ENCODE peak calls at places on chromosomes 12 and 14, in four cellular contexts. D is EL, K is endothelial cell, Z is stromal cell of bone marrow. R is an unnamed sample.

GRCh38 chr14:59208224-59208814 is 19.9 kb downstream of the DAAM1 start:
- DNase-seq in K (no peak), Z (peak), D (peak), R (peak)

GRCh38 chr12:57130941-57131340 is 2.7 kb downstream of the LRP1 start:
- DNase-seq in K (no peak), Z (no peak), D (no peak), R (no peak)

GRCh38 chr12:57341275-57341990 is 89.4 kb downstream of the R3HDM2 start:
- DNase-seq in D (no peak), Z (no peak), K (no peak), R (peak)

GRCh38 chr14:52910597-52910996 is 40.3 kb downstream of the FERMT2 start:
- DNase-seq in K (no peak), D (no peak), Z (peak), R (no peak)

GRCh38 chr14:95901014-95901413 is 24.4 kb downstream of the TUNAR start:
- DNase-seq in D (peak), K (no peak), Z (peak), R (no peak)

GRCh38 chr14:95297832-95298231 is 21.9 kb downstream of the CLMN start:
- DNase-seq in K (no peak), Z (no peak), D (no peak), R (no peak)

GRCh38 chr12:43241971-43242370 is 310.0 kb downstream of the ADAMTS20 start:
- DNase-seq in Z (peak), D (no peak), K (no peak), R (peak)

GRCh38 chr12:122067966-122068365 is 10.6 kb upstream of the MLXIP start:
- DNase-seq in Z (peak), D (no peak), K (no peak), R (no peak)

GRCh38 chr12:98464155-98464554 is 51.2 kb upstream of the TMPO start:
- DNase-seq in K (no peak), Z (no peak), D (no peak), R (no peak)

GRCh38 chr12:49232940-49233841 is 31.7 kb upstream of the TUBA1C start:
- DNase-seq in D (no peak), Z (no peak), K (peak), R (no peak)

GRCh38 chr12:2958432-2959193 is 584 bp upstream of the TEAD4 start:
- DNase-seq in D (peak), K (peak), Z (no peak), R (no peak)

GRCh38 chr14:70919774-70920173 is 12.5 kb downstream of the PCNX1 start:
- DNase-seq in K (no peak), D (peak), Z (no peak), R (no peak)

GRCh38 chr14:75113932-75114539 is 12.8 kb downstream of the NEK9 start:
- DNase-seq in Z (no peak), K (no peak), D (no peak), R (no peak)

GRCh38 chr12:91105807-91106206 is 5.5 kb downstream of the LUM start:
- DNase-seq in K (no peak), Z (no peak), D (no peak), R (no peak)

GRCh38 chr12:48078901-48079300 is 27.0 kb downstream of the SENP1 start:
- DNase-seq in K (no peak), Z (peak), D (peak), R (peak)

GRCh38 chr14:99387880-99388279 is 92.8 kb downstream of the SETD3 start:
- DNase-seq in D (no peak), Z (no peak), K (no peak), R (no peak)

GRCh38 chr12:5123921-5124320 is 80.2 kb downstream of the KCNA5 start:
- DNase-seq in D (peak), Z (peak), K (no peak), R (no peak)

GRCh38 chr14:95117937-95118726 is 39.2 kb downstream of the DICER1 start:
- DNase-seq in K (no peak), D (no peak), Z (no peak), R (no peak)

GRCh38 chr12:84136862-84137367 is 775.7 kb downstream of the SLC6A15 start:
- DNase-seq in Z (no peak), K (no peak), D (peak), R (no peak)

GRCh38 chr14:62234849-62235248 is 472.6 kb downstream of the SNAPC1 start:
- DNase-seq in D (no peak), K (no peak), Z (no peak), R (no peak)

GRCh38 chr14:99241314-99242035 is 30.5 kb downstream of the BCL11B start:
- DNase-seq in D (no peak), K (no peak), Z (no peak), R (no peak)

GRCh38 chr12:64744422-64745258 is 14.6 kb downstream of the GNS start:
- DNase-seq in K (no peak), D (peak), Z (no peak), R (no peak)

GRCh38 chr12:51814311-51815088 is 34.0 kb downstream of the FIGNL2 start:
- DNase-seq in D (peak), K (peak), Z (peak), R (peak)

GRCh38 chr12:108542320-108542719 is 18.7 kb downstream of the SART3 start:
- DNase-seq in Z (no peak), K (no peak), D (no peak), R (no peak)

GRCh38 chr14:58298477-58298879 is at the start of gene ARID4A:
- DNase-seq in D (no peak), Z (no peak), K (no peak), R (no peak)

GRCh38 chr14:54804720-54805060 is 97.9 kb downstream of the GCH1 start:
- DNase-seq in K (no peak), Z (no peak), D (no peak), R (no peak)

GRCh38 chr14:101359221-101360044 is 201.9 kb upstream of the DIO3 start:
- DNase-seq in K (no peak), Z (no peak), D (no peak), R (no peak)

GRCh38 chr12:99386907-99387306 is 260.6 kb upstream of the GARIN6 start:
- DNase-seq in K (no peak), D (peak), Z (no peak), R (peak)

GRCh38 chr14:105537580-105538474 is 11.4 kb downstream of the TMEM121 start:
- DNase-seq in K (peak), Z (no peak), D (peak), R (no peak)

GRCh38 chr12:108616941-108617858 is 16.5 kb downstream of the SELPLG start:
- DNase-seq in D (peak), Z (no peak), K (no peak), R (no peak)

GRCh38 chr12:4120316-4120920 is 153.1 kb upstream of the CCND2 start:
- DNase-seq in D (no peak), Z (no peak), K (no peak), R (no peak)

GRCh38 chr14:96261053-96261452 is 5.0 kb downstream of the BDKRB1 start:
- DNase-seq in K (no peak), D (no peak), Z (no peak), R (no peak)

GRCh38 chr14:91202234-91202974 is 42.1 kb downstream of the GPR68 start:
- DNase-seq in D (no peak), Z (peak), K (peak), R (no peak)

GRCh38 chr14:88181072-88181471 is 142.0 kb downstream of the KCNK10 start:
- DNase-seq in D (no peak), K (no peak), Z (no peak), R (no peak)

GRCh38 chr14:54651649-54652048 is 84.7 kb downstream of the SAMD4A start:
- DNase-seq in D (peak), K (no peak), Z (no peak), R (no peak)

GRCh38 chr14:93207468-93208308 is 632 bp downstream of the UBR7 start:
- DNase-seq in D (peak), Z (no peak), K (peak), R (no peak)

R was measured in AG09309.